ENCODE peak calls at places on chromosome 13, in six cellular contexts. J is mucosa of descending colon; L is CD8-positive, alpha-beta T cell; F is MCF 10A; X is Caco-2; M is AG04450. Y is an unnamed sample.
A peak's percentile ranks its signal among the peaks of the same experiment; 100 is the strongest.

GRCh38 chr13:75550159-75550567 is 572 bp downstream of the UCHL3 start:
- DNase-seq in J (peak; percentile 60), L (no peak), F (peak; percentile 82), X (peak; percentile 52), M (peak; percentile 48), Y (no peak)

GRCh38 chr13:102295316-102296048 is 106.4 kb downstream of the FGF14 start:
- DNase-seq in J (no peak), L (no peak), F (peak; percentile 27), X (no peak), M (peak; percentile 33), Y (no peak)

GRCh38 chr13:100721885-100722512 is 47.4 kb upstream of the TMTC4 start:
- DNase-seq in J (peak; percentile 73), L (peak; percentile 35), F (peak; percentile 72), X (peak; percentile 75), M (peak; percentile 39), Y (no peak)

GRCh38 chr13:53254495-53254894 is 225.9 kb downstream of the OLFM4 start:
- DNase-seq in J (peak; percentile 7), L (no peak), F (peak; percentile 22), X (peak; percentile 20), M (no peak), Y (no peak)

GRCh38 chr13:33139186-33139585 is 123.0 kb downstream of the KL start:
- DNase-seq in J (peak; percentile 54), L (no peak), F (no peak), X (no peak), M (no peak), Y (no peak)

GRCh38 chr13:59488436-59488835 is 675.3 kb downstream of the DIAPH3 start:
- DNase-seq in J (no peak), L (no peak), F (no peak), X (no peak), M (no peak), Y (no peak)

GRCh38 chr13:59915252-59915651 is 248.5 kb downstream of the DIAPH3 start:
- DNase-seq in J (no peak), L (no peak), F (no peak), X (no peak), M (no peak), Y (no peak)

GRCh38 chr13:79097201-79097600 is 308.9 kb downstream of the RBM26 start:
- DNase-seq in J (no peak), L (no peak), F (no peak), X (no peak), M (no peak), Y (no peak)

GRCh38 chr13:43301341-43301969 is 278.1 kb downstream of the DNAJC15 start:
- DNase-seq in J (no peak), L (no peak), F (no peak), X (no peak), M (no peak), Y (no peak)

GRCh38 chr13:108597943-108598342 is 31.5 kb upstream of the MYO16 start:
- DNase-seq in J (no peak), L (no peak), F (no peak), X (no peak), M (no peak), Y (no peak)

GRCh38 chr13:28423010-28423409 is 71.9 kb downstream of the FLT1 start:
- DNase-seq in J (peak; percentile 27), L (peak; percentile 16), F (no peak), X (no peak), M (no peak), Y (no peak)

GRCh38 chr13:62483774-62484173 is 1068.1 kb upstream of the PCDH20 start:
- DNase-seq in J (no peak), L (no peak), F (no peak), X (no peak), M (no peak), Y (no peak)

GRCh38 chr13:41945926-41946325 is 15.0 kb downstream of the VWA8 start:
- DNase-seq in J (no peak), L (no peak), F (no peak), X (no peak), M (no peak), Y (no peak)

GRCh38 chr13:48412100-48412556 is 785 bp downstream of the LPAR6 start:
- DNase-seq in J (peak; percentile 31), L (no peak), F (peak; percentile 43), X (no peak), M (no peak), Y (no peak)

GRCh38 chr13:99859178-99860177 is 112.1 kb downstream of the ZIC5 start:
- DNase-seq in J (peak; percentile 42), L (no peak), F (no peak), X (no peak), M (no peak), Y (no peak)

GRCh38 chr13:63449549-63449948 is 2033.9 kb upstream of the PCDH20 start:
- DNase-seq in J (no peak), L (no peak), F (no peak), X (no peak), M (no peak), Y (no peak)

GRCh38 chr13:98954313-98954712 is 23.6 kb downstream of the DOCK9 start:
- DNase-seq in J (no peak), L (no peak), F (no peak), X (no peak), M (no peak), Y (no peak)

GRCh38 chr13:30832845-30833332 is 73.2 kb upstream of the MEDAG start:
- DNase-seq in J (peak; percentile 94), L (peak; percentile 6), F (peak; percentile 89), X (peak; percentile 23), M (no peak), Y (no peak)

GRCh38 chr13:52158629-52159158 is 703 bp downstream of the NEK3 start:
- DNase-seq in J (peak; percentile 70), L (no peak), F (peak; percentile 37), X (peak; percentile 32), M (no peak), Y (no peak)

GRCh38 chr13:20492641-20493040 is 33.0 kb downstream of the CRYL1 start:
- DNase-seq in J (peak; percentile 18), L (no peak), F (peak; percentile 66), X (peak; percentile 62), M (no peak), Y (no peak)
- TF ChIP-seq CTCF in J (no peak), L (peak; percentile 32), F (peak; percentile 54), X (peak; percentile 69), M (no peak), Y (peak; percentile 74)

GRCh38 chr13:87166348-87166747 is 504.8 kb upstream of the SLITRK5 start:
- DNase-seq in J (no peak), L (no peak), F (no peak), X (no peak), M (no peak), Y (no peak)

GRCh38 chr13:87169337-87169736 is 501.8 kb upstream of the SLITRK5 start:
- DNase-seq in J (no peak), L (no peak), F (no peak), X (no peak), M (no peak), Y (no peak)

GRCh38 chr13:87168390-87168789 is 502.8 kb upstream of the SLITRK5 start:
- DNase-seq in J (no peak), L (no peak), F (no peak), X (no peak), M (no peak), Y (no peak)

GRCh38 chr13:87172166-87172825 is 498.9 kb upstream of the SLITRK5 start:
- DNase-seq in J (no peak), L (no peak), F (no peak), X (no peak), M (no peak), Y (no peak)
- TF ChIP-seq CTCF in J (no peak), L (no peak), F (no peak), X (no peak), M (no peak), Y (no peak)

DNA sequence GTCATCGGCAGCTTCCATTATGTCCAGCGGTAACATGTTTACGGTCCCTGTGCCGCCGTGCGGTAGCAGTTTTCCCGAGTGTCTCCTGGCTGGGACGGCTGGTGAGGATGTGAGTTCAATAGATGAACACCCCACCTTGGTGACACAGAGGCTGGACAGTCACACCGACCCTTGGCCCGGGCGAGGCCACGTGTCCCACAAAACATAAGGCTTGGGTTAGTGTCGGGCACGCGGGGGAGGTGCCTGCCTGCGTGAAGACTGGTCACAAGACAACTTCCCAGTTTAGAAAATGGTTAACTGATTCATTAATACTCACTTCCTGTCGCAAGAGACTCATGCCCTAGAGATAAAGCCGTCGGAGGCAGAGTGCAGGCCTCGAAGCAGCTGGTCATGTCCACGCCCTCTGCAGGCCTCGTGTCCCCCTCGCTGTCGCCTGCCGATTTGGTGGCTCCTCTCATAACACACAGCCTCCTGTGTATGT is 17.2 kb downstream of the RASA3 start:
- DNase-seq in J (peak; percentile 74), L (no peak), F (peak; percentile 53), X (peak; percentile 62), M (peak; percentile 41), Y (peak; percentile 88)
- TF ChIP-seq CTCF in J (no peak), L (no peak), F (no peak), X (peak; percentile 31), M (peak; percentile 27), Y (peak; percentile 50)

GRCh38 chr13:20127563-20128458 is 33.0 kb downstream of the GJA3 start:
- DNase-seq in J (peak; percentile 70), L (no peak), F (peak; percentile 13), X (peak; percentile 84), M (no peak), Y (no peak)
- TF ChIP-seq CTCF in J (peak; percentile 31), L (peak; percentile 19), F (no peak), X (peak; percentile 74), M (peak; percentile 44), Y (peak; percentile 79)

GRCh38 chr13:44967656-44968451 is 21.4 kb downstream of the NUFIP1 start:
- DNase-seq in J (no peak), L (no peak), F (peak; percentile 5), X (no peak), M (no peak), Y (no peak)
- TF ChIP-seq CTCF in J (no peak), L (no peak), F (no peak), X (peak; percentile 6), M (peak; percentile 41), Y (peak; percentile 70)

DNA sequence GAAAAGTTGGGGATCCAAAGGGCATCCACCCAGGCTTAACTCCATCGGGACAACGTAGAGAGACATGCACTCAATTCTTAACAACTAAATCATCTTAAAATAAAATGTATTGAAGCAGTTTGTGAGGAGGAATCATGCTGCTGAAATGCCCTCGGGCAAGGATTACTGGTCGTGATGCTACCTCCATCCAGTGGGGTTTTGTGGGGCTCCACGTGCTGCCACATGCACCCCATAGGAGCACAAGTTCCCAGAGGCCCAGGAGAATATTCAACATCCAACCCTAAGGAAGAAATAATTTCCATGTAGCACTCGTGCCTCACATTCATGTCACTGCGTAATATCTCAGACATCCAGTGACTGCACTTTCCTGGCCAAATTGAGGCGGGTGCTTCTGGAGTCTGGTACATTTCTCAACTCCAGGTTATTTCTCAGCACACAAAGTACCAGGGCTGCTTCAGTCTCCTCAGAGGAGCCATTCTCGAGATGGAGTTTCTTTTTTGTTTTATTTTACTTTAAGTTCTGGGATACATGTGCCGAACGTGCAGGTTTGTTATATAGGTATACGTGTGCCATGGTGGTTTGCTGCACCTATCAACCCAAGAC is 429.8 kb downstream of the FOXO1 start:
- DNase-seq in J (no peak), L (no peak), F (peak; percentile 88), X (no peak), M (no peak), Y (no peak)
- TF ChIP-seq CTCF in J (no peak), L (no peak), F (no peak), X (no peak), M (no peak), Y (no peak)

GRCh38 chr13:37403776-37404497 is 194.6 kb downstream of the POSTN start:
- DNase-seq in J (no peak), L (no peak), F (no peak), X (no peak), M (peak; percentile 73), Y (no peak)
- TF ChIP-seq CTCF in J (no peak), L (no peak), F (no peak), X (no peak), M (no peak), Y (no peak)